ENCODE peak calls at places on chromosomes 4 and X, in nine cellular contexts. K is HFFc6, W is adrenal gland, P is GM12865, J is Peyer's patch, B is IMR-90, C is brain microvascular endothelial cell, G is lower lobe of right lung, Q is breast epithelium. V is an unnamed sample.

GRCh38 chr4:80619070-80619674 is 283.6 kb downstream of the CFAP299 start:
- DNase-seq in K (peak), W (no peak), P (peak), J (no peak), B (no peak), C (no peak), G (no peak), Q (no peak), V (no peak)

GRCh38 chr4:55238407-55238806 is 107.6 kb upstream of the SRD5A3 start:
- DNase-seq in K (no peak), W (no peak), P (no peak), J (no peak), B (no peak), C (no peak), G (no peak), Q (no peak), V (no peak)

GRCh38 chr4:185730387-185730786 is 81.6 kb downstream of the SORBS2 start:
- DNase-seq in K (no peak), W (peak), P (peak), J (no peak), B (no peak), C (peak), G (no peak), Q (no peak), V (no peak)

GRCh38 chr4:1072830-1073446 is 40.4 kb downstream of the RNF212 start:
- DNase-seq in K (peak), W (peak), P (peak), J (peak), B (peak), C (peak), G (no peak), Q (no peak), V (no peak)

GRCh38 chr4:76952071-76952470 is 2.5 kb downstream of the SEPTIN11 start:
- DNase-seq in K (no peak), W (no peak), P (no peak), J (no peak), B (no peak), C (no peak), G (no peak), Q (no peak), V (no peak)

GRCh38 chrX:123920065-123920785 is 41.3 kb upstream of the STAG2 start:
- DNase-seq in K (peak), W (no peak), P (no peak), J (no peak), B (peak), C (peak), G (no peak), Q (no peak), V (no peak)

GRCh38 chr4:21605006-21605405 is 343.6 kb downstream of the KCNIP4 start:
- DNase-seq in K (no peak), W (no peak), P (no peak), J (no peak), B (no peak), C (no peak), G (no peak), Q (no peak), V (no peak)

GRCh38 chrX:71606536-71607216 is 11.6 kb downstream of the CXCR3 start:
- DNase-seq in K (no peak), W (peak), P (no peak), J (no peak), B (no peak), C (no peak), G (no peak), Q (no peak), V (no peak)

GRCh38 chr4:77158487-77158861 is 1.5 kb downstream of the CCNG2 start:
- DNase-seq in K (no peak), W (no peak), P (no peak), J (no peak), B (no peak), C (no peak), G (no peak), Q (no peak), V (no peak)

GRCh38 chr4:54541426-54542118 is 116.2 kb upstream of the KIT start:
- DNase-seq in K (peak), W (no peak), P (no peak), J (no peak), B (peak), C (peak), G (no peak), Q (no peak), V (no peak)

GRCh38 chrX:9461087-9461486 is 3.8 kb upstream of the TBL1X start:
- DNase-seq in K (no peak), W (no peak), P (no peak), J (no peak), B (no peak), C (no peak), G (no peak), Q (no peak), V (no peak)

GRCh38 chr4:7987148-7987989 is 47.7 kb upstream of the AFAP1 start:
- DNase-seq in K (peak), W (peak), P (peak), J (peak), B (peak), C (peak), G (peak), Q (peak), V (peak)

GRCh38 chrX:123607270-123607669 is 125.6 kb downstream of the THOC2 start:
- DNase-seq in K (no peak), W (no peak), P (no peak), J (no peak), B (no peak), C (no peak), G (no peak), Q (no peak), V (no peak)

GRCh38 chr4:184313058-184313709 is 95.5 kb upstream of the ENPP6 start:
- DNase-seq in K (no peak), W (peak), P (peak), J (no peak), B (no peak), C (no peak), G (no peak), Q (no peak), V (no peak)

GRCh38 chr4:82136161-82136801 is 237.5 kb downstream of the HNRNPD start:
- DNase-seq in K (no peak), W (no peak), P (no peak), J (no peak), B (no peak), C (no peak), G (no peak), Q (no peak), V (no peak)

GRCh38 chrX:69746051-69746450 is 130.1 kb downstream of the EDA start:
- DNase-seq in K (no peak), W (no peak), P (no peak), J (no peak), B (no peak), C (no peak), G (no peak), Q (no peak), V (no peak)

GRCh38 chrX:72122621-72123275 is 9.0 kb downstream of the RTL5 start:
- DNase-seq in K (no peak), W (no peak), P (no peak), J (no peak), B (no peak), C (no peak), G (no peak), Q (no peak), V (no peak)

GRCh38 chr4:142595222-142595871 is 250.8 kb downstream of the INPP4B start:
- DNase-seq in K (no peak), W (no peak), P (no peak), J (no peak), B (no peak), C (no peak), G (no peak), Q (no peak), V (no peak)

GRCh38 chrX:9188117-9188516 is 154.2 kb upstream of the FAM9B start:
- DNase-seq in K (no peak), W (no peak), P (no peak), J (no peak), B (no peak), C (no peak), G (no peak), Q (no peak), V (no peak)

DNA sequence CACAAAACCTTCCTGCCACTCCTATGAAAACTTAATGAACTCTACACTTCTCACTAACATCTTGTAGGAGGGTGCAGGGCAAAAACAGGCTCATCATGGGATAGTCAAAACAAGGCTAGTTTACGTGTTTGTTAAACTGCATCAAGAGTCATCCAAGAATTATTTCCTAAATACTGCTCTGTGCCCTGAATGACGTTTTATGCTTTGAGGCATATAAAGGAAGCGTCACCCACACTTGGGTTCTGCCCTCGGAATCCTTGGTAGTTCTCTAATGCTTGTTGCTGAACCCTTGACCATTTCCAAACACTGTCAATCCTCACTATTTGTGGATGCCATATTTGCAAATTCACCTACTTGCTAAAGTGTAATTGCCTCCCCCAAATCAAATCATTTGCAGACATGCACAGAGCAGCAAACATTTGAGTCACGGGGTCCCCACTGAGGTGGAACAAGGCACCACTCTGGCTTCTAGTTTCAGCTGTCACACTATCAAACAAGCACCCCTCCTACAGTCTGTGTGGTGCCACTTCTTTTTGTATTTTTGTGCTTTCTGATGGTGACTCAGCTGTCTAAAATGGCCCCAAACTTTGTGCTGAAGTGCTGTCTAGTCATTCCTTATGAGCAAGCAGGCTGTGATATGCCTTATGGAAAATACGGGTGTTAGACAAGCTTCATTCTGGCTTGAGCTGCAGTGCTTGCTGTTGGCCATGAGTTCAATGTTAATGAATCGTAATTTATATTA is 15.5 kb downstream of the IGFBP7 start:
- DNase-seq in K (peak), W (no peak), P (no peak), J (no peak), B (peak), C (peak), G (no peak), Q (no peak), V (no peak)
- TF ChIP-seq CTCF in K (peak), W (no peak), P (no peak), J (no peak), B (peak), C (peak), G (no peak), Q (no peak), V (no peak)

DNA sequence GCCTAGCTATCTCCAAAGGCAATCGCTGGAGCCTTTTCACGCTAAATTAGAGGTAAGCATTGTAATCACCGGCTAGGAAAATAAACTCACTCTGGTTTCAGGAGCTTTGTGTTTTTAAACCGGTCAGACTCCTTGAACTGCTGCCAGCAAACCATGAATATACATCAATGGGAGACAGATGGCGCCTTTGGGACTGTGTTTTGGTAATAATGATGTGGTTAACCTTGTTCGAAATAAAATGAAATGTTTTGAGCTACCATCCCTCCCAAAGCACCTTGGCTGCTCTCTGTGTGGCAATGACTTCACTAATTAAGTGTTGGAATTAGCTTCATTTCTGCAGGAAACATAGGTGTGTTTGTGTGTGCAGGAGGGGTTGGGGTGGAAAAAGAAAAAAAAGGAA is 65.3 kb downstream of the CLNK start:
- DNase-seq in K (no peak), W (no peak), P (no peak), J (no peak), B (peak), C (peak), G (no peak), Q (no peak), V (no peak)
- TF ChIP-seq CTCF in K (no peak), W (no peak), P (no peak), J (no peak), B (no peak), C (no peak), G (no peak), Q (no peak), V (no peak)

DNA sequence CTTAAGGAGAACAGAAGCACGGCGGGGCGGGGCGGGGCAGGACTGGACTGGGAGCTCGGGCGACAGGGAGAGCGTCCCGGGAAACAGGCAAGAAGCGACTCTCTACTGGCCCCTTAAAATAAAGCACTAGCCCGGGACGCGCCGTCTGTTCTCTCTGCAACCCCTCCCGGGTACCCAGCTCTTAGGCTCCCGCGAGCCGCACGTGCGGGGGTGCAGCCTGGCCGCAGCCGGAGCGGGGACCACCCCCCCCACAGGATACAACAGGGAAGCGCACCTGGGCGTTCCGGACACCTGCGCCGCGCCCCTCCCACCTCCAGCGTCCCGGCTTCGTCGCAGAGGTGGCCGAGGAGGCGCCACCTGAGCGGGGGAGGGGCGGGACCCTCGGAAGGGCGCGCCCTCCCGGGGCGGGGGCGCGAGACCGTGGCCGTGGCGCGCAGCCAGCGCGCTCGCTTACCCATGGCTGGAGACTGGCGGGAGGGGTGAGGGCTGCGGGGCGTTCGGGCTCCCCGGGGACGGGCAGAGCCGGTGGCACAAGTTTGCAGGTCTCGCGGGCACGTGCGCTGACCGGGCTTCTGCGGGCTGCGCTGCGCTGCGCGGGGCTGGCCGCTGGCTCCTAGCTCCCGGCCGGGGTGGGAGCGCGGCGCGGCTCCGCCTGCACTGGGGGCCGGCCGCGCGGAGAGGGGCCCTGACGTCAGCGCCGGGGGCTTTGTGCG is 91.5 kb downstream of the GEMIN8 start:
- DNase-seq in K (no peak), W (no peak), P (peak), J (peak), B (peak), C (no peak), G (peak), Q (no peak), V (no peak)
- TF ChIP-seq CTCF in K (no peak), W (no peak), P (no peak), J (no peak), B (no peak), C (no peak), G (no peak), Q (no peak), V (no peak)

GRCh38 chrX:23317799-23318724 is 16.6 kb upstream of the PTCHD1 start:
- DNase-seq in K (no peak), W (no peak), P (peak), J (no peak), B (no peak), C (peak), G (no peak), Q (no peak), V (no peak)
- TF ChIP-seq CTCF in K (peak), W (peak), P (peak), J (peak), B (peak), C (peak), G (peak), Q (no peak), V (peak)